ENCODE peak calls at places on chromosome 10, in five cellular contexts. One of them, this sample, is unnamed.

GRCh38 chr10:71271626-71272025 is 47.4 kb upstream of the SLC29A3 start:
- DNase-seq in A549: no peak
- DNase-seq in chondrocyte: no peak
- DNase-seq in activated effector memory CD4-positive, alpha-beta T cell treated with Interleukin-2 at 50 U/mL for 16 hours: no peak
- DNase-seq in T-helper 1 cell: no peak
- DNase-seq in this sample: no peak

GRCh38 chr10:130686680-130687300 is 550.6 kb downstream of the GLRX3 start:
- DNase-seq in T-helper 1 cell: no peak
- DNase-seq in A549: no peak
- DNase-seq in chondrocyte: no peak
- DNase-seq in activated effector memory CD4-positive, alpha-beta T cell treated with Interleukin-2 at 50 U/mL for 16 hours: no peak
- DNase-seq in this sample: no peak

GRCh38 chr10:86872757-86873156 is 84.7 kb downstream of the MMRN2 start:
- DNase-seq in A549: no peak
- DNase-seq in activated effector memory CD4-positive, alpha-beta T cell treated with Interleukin-2 at 50 U/mL for 16 hours: no peak
- DNase-seq in T-helper 1 cell: no peak
- DNase-seq in chondrocyte: no peak
- DNase-seq in this sample: no peak

GRCh38 chr10:42939237-42939636 is 137.6 kb upstream of the RET start:
- DNase-seq in T-helper 1 cell: no peak
- DNase-seq in chondrocyte: peak; percentile 36
- DNase-seq in activated effector memory CD4-positive, alpha-beta T cell treated with Interleukin-2 at 50 U/mL for 16 hours: no peak
- DNase-seq in A549: no peak
- DNase-seq in this sample: no peak

GRCh38 chr10:122588381-122588780 is 27.8 kb downstream of the DMBT1 start:
- DNase-seq in activated effector memory CD4-positive, alpha-beta T cell treated with Interleukin-2 at 50 U/mL for 16 hours: no peak
- DNase-seq in A549: no peak
- DNase-seq in T-helper 1 cell: no peak
- DNase-seq in chondrocyte: peak; percentile 61
- DNase-seq in this sample: no peak

GRCh38 chr10:33139191-33139646 is 181.2 kb upstream of the ITGB1 start:
- DNase-seq in activated effector memory CD4-positive, alpha-beta T cell treated with Interleukin-2 at 50 U/mL for 16 hours: peak; percentile 60
- DNase-seq in T-helper 1 cell: peak; percentile 68
- DNase-seq in A549: no peak
- DNase-seq in chondrocyte: no peak
- DNase-seq in this sample: no peak

GRCh38 chr10:131905279-131905595 is 4.4 kb downstream of the PPP2R2D start:
- DNase-seq in A549: no peak
- DNase-seq in activated effector memory CD4-positive, alpha-beta T cell treated with Interleukin-2 at 50 U/mL for 16 hours: no peak
- DNase-seq in T-helper 1 cell: no peak
- DNase-seq in chondrocyte: no peak
- DNase-seq in this sample: no peak

GRCh38 chr10:34655286-34656170 is 159.6 kb downstream of the PARD3 start:
- DNase-seq in A549: peak; percentile 30
- DNase-seq in chondrocyte: no peak
- DNase-seq in activated effector memory CD4-positive, alpha-beta T cell treated with Interleukin-2 at 50 U/mL for 16 hours: no peak
- DNase-seq in T-helper 1 cell: no peak
- DNase-seq in this sample: no peak

GRCh38 chr10:35268791-35269257 is 67.5 kb upstream of the CCNY start:
- DNase-seq in activated effector memory CD4-positive, alpha-beta T cell treated with Interleukin-2 at 50 U/mL for 16 hours: no peak
- DNase-seq in chondrocyte: no peak
- DNase-seq in A549: no peak
- DNase-seq in T-helper 1 cell: no peak
- DNase-seq in this sample: no peak

GRCh38 chr10:58920655-58921003 is 255.8 kb upstream of the PHYHIPL start:
- DNase-seq in activated effector memory CD4-positive, alpha-beta T cell treated with Interleukin-2 at 50 U/mL for 16 hours: no peak
- DNase-seq in T-helper 1 cell: no peak
- DNase-seq in A549: no peak
- DNase-seq in chondrocyte: no peak
- DNase-seq in this sample: no peak

GRCh38 chr10:89373916-89374711 is 3.7 kb upstream of the IFIT1B start:
- DNase-seq in chondrocyte: no peak
- DNase-seq in activated effector memory CD4-positive, alpha-beta T cell treated with Interleukin-2 at 50 U/mL for 16 hours: no peak
- DNase-seq in A549: no peak
- DNase-seq in T-helper 1 cell: no peak
- DNase-seq in this sample: no peak

GRCh38 chr10:111874586-111874985 is 309.0 kb downstream of the GPAM start:
- DNase-seq in chondrocyte: no peak
- DNase-seq in T-helper 1 cell: no peak
- DNase-seq in A549: no peak
- DNase-seq in activated effector memory CD4-positive, alpha-beta T cell treated with Interleukin-2 at 50 U/mL for 16 hours: no peak
- DNase-seq in this sample: no peak